ENCODE peak calls at places on chromosomes 6 and 20, in nine cellular contexts. N is PC-9, I is sigmoid colon, H is tibial nerve, F is spleen, T is AG04450, W is cardiac muscle cell, Z is OCI-LY7, L is A549. E is an unnamed sample. For H3K9me3, the result is how much of the 10 kb centered on the place peaks cover.

GRCh38 chr6:139027620-139028182 is 844 bp upstream of the ABRACL start:
- DNase-seq in F (no peak), T (no peak), Z (no peak), H (no peak), L (no peak), I (no peak), N (peak), W (peak), E (no peak)

GRCh38 chr6:90294614-90294988 is 2.0 kb downstream of the BACH2 start:
- DNase-seq in T (no peak), N (no peak), Z (peak), I (no peak), L (no peak), F (peak), H (no peak), W (no peak), E (no peak)

GRCh38 chr6:37696220-37696840 is 1.4 kb downstream of the MDGA1 start:
- DNase-seq in W (peak), F (peak), I (no peak), Z (no peak), N (no peak), H (no peak), T (no peak), L (no peak), E (no peak)

GRCh38 chr20:22679197-22679596 is 94.8 kb upstream of the FOXA2 start:
- DNase-seq in I (no peak), H (no peak), N (no peak), F (no peak), Z (no peak), W (no peak), T (no peak), L (no peak), E (no peak)

GRCh38 chr6:129853996-129854711 is 7.0 kb downstream of the TMEM244 start:
- DNase-seq in W (no peak), T (no peak), I (no peak), L (no peak), Z (no peak), N (no peak), F (no peak), H (no peak), E (no peak)

GRCh38 chr20:59994697-59995122 is 36.5 kb downstream of the CDH26 start:
- DNase-seq in T (no peak), F (no peak), N (peak), H (no peak), Z (no peak), L (peak), W (peak), I (no peak), E (no peak)

GRCh38 chr6:3228046-3228671 is 706 bp upstream of the TUBB2B start:
- DNase-seq in N (no peak), Z (no peak), L (no peak), W (no peak), F (peak), I (no peak), T (no peak), H (no peak), E (no peak)

GRCh38 chr6:38271081-38271480 is 368.6 kb downstream of the BTBD9 start:
- DNase-seq in H (no peak), N (no peak), T (no peak), F (no peak), Z (no peak), I (no peak), W (no peak), L (no peak), E (no peak)

GRCh38 chr20:22861231-22861980 is 173.7 kb upstream of the SSTR4 start:
- DNase-seq in Z (no peak), I (no peak), T (no peak), F (no peak), W (peak), L (no peak), H (no peak), N (no peak), E (no peak)

GRCh38 chr6:154166140-154166539 is 127.1 kb downstream of the OPRM1 start:
- DNase-seq in Z (peak), H (no peak), F (no peak), N (no peak), L (no peak), T (no peak), W (no peak), I (no peak), E (no peak)

GRCh38 chr6:158381214-158381613 is 68.9 kb downstream of the TULP4 start:
- DNase-seq in I (no peak), F (no peak), H (no peak), L (no peak), W (no peak), N (no peak), T (no peak), Z (no peak), E (no peak)

GRCh38 chr6:157152544-157152943 is 170.8 kb downstream of the TMEM242 start:
- DNase-seq in T (no peak), F (no peak), Z (no peak), W (no peak), H (no peak), N (no peak), L (no peak), I (no peak), E (no peak)

GRCh38 chr6:18293192-18293904 is 29.0 kb upstream of the DEK start:
- DNase-seq in F (no peak), H (no peak), T (no peak), Z (no peak), L (peak), N (no peak), W (peak), I (no peak), E (no peak)

GRCh38 chr6:111482959-111483735 is at the start of gene REV3L:
- DNase-seq in I (peak), H (peak), L (peak), F (peak), W (peak), T (peak), Z (peak), N (peak), E (peak)
- TF ChIP-seq CTCF in I (no peak), H (no peak), L (no peak), F (no peak), W (no peak), T (no peak), Z (no peak), N (no peak), E (no peak)

GRCh38 chr6:159398633-159399032 is 229.4 kb downstream of the FNDC1 start:
- DNase-seq in T (no peak), N (no peak), Z (peak), L (no peak), I (no peak), H (no peak), W (no peak), F (no peak), E (no peak)

GRCh38 chr6:159399953-159400352 is 230.8 kb downstream of the FNDC1 start:
- DNase-seq in W (no peak), H (peak), L (no peak), F (no peak), Z (no peak), N (no peak), I (no peak), T (no peak), E (no peak)

GRCh38 chr6:159404296-159404695 is 235.1 kb downstream of the FNDC1 start:
- DNase-seq in W (peak), L (no peak), F (no peak), Z (no peak), I (no peak), H (no peak), N (no peak), T (no peak), E (no peak)

GRCh38 chr6:159395614-159396013 is 226.4 kb downstream of the FNDC1 start:
- DNase-seq in Z (no peak), W (no peak), I (no peak), N (no peak), F (no peak), H (no peak), T (no peak), L (no peak), E (no peak)

DNA sequence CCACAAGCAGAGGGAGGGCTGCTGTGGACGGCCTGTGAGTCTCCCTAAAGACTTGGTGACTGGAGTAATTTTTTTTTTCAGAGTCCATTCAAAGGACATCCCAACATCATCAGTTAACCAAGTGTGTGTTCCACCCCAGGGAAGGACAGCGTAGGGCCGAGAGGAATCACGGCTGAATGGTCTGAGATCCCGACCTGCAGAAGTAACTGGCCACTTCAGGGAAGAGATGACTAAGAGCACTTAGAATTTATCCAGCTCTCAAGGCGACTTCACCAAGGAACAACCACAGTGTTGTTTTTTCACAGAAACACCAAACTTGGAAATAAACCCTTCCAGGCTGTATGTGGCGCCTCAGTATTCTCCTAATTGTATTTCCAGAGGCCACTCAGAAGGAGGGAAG is 231.6 kb downstream of the FNDC1 start:
- DNase-seq in Z (no peak), I (no peak), L (no peak), W (no peak), H (no peak), T (no peak), F (no peak), N (no peak), E (no peak)
- H3K9me3 ChIP-seq in Z (under half), I (under half), L (under half), W (under half), H (under half), T (under half), F (under half), N (under half), E (under half)

GRCh38 chr6:170279426-170279825 is 11.5 kb downstream of the DLL1 start:
- DNase-seq in F (no peak), N (no peak), W (no peak), I (peak), L (no peak), H (no peak), T (no peak), Z (no peak), E (no peak)

GRCh38 chr6:170281331-170282292 is 9.3 kb downstream of the DLL1 start:
- DNase-seq in I (peak), T (no peak), F (peak), Z (no peak), L (no peak), H (no peak), W (no peak), N (no peak), E (no peak)

GRCh38 chr6:170278743-170279094 is 12.2 kb downstream of the DLL1 start:
- DNase-seq in F (peak), H (no peak), N (no peak), L (no peak), I (peak), W (no peak), T (no peak), Z (peak), E (no peak)

GRCh38 chr6:170280689-170281045 is 10.2 kb downstream of the DLL1 start:
- DNase-seq in Z (no peak), W (no peak), N (no peak), I (no peak), F (peak), H (no peak), T (no peak), L (no peak), E (no peak)

GRCh38 chr6:170279977-170280688 is 10.7 kb downstream of the DLL1 start:
- DNase-seq in W (peak), Z (no peak), F (peak), N (peak), T (no peak), L (peak), H (no peak), I (peak), E (peak)
- H3K27ac ChIP-seq in W (no peak), Z (no peak), F (peak), N (no peak), T (no peak), L (peak), H (no peak), I (peak), E (peak)

DNA sequence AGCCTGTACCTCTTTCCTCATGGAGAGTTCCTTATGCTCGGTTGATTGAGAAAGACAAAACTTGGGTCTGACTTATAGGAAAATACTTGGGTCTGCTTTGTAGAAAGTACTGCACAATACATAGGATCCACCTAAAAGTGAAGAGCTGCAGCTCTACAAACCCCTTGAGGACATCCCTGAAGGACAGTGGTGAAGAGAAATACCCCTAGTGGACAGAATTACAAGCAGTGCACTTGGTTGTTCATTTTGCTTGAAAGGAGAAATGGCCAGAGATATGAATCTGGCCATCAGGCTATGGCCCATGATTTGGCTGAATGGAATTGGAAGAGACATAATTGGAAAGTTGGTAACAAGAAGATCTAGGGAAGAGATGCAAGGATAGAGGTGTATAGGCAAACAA is 8.3 kb downstream of the CD24 start:
- DNase-seq in L (peak), H (no peak), T (no peak), I (no peak), F (no peak), Z (no peak), W (no peak), N (no peak), E (no peak)
- TF ChIP-seq CTCF in L (no peak), H (no peak), T (no peak), I (no peak), F (no peak), Z (peak), W (no peak), N (no peak), E (no peak)

GRCh38 chr6:147297663-147298313 is 93.6 kb downstream of the STXBP5 start:
- DNase-seq in N (no peak), W (no peak), L (no peak), H (no peak), F (no peak), T (no peak), Z (no peak), I (no peak), E (no peak)

GRCh38 chr6:147298461-147298860 is 94.2 kb downstream of the STXBP5 start:
- DNase-seq in T (no peak), L (peak), I (no peak), H (no peak), Z (no peak), F (no peak), W (no peak), N (no peak), E (no peak)

GRCh38 chr6:147299035-147299434 is 94.8 kb downstream of the STXBP5 start:
- DNase-seq in Z (no peak), T (no peak), I (no peak), L (no peak), W (no peak), N (no peak), F (no peak), H (no peak), E (no peak)

GRCh38 chr6:147304016-147304415 is 99.8 kb downstream of the STXBP5 start:
- DNase-seq in I (no peak), F (no peak), T (no peak), W (no peak), Z (no peak), N (no peak), H (no peak), L (no peak), E (no peak)

DNA sequence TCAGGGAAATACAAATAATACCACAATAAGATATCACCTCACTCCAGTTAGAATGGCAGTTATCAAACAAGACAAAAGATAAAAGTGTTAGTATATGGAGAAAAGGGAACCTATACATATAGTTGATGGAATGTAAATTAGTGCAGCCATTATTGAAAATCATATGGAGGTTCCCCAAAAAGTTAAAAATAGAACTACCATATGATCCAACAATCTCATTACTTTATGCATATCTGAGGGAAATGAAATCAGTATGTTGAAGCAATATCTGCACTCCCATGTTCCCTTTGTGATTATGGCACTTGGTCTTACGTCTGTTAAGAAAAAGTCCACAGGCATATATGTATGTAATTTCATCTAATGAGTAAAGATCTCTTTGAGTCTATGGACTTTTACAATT is 96.9 kb downstream of the STXBP5 start:
- DNase-seq in W (no peak), F (no peak), N (no peak), H (no peak), I (no peak), Z (no peak), T (no peak), L (no peak), E (no peak)
- H3K9me3 ChIP-seq in W (under half), F (under half), N (under half), H (under half), I (under half), Z (under half), T (under half), L (under half), E (under half)

GRCh38 chr20:36817496-36817895 is 43.9 kb upstream of the DSN1 start:
- DNase-seq in H (no peak), W (no peak), N (no peak), L (no peak), F (no peak), T (no peak), Z (no peak), I (no peak), E (no peak)
- H3K27ac ChIP-seq in H (no peak), W (no peak), N (no peak), L (no peak), F (no peak), T (no peak), Z (no peak), I (no peak), E (no peak)

GRCh38 chr6:70566751-70567382 is at the start of gene SDHAF4:
- DNase-seq in T (peak), L (peak), H (peak), Z (peak), W (peak), F (peak), I (peak), N (peak), E (peak)
- TF ChIP-seq CTCF in T (peak), L (no peak), H (no peak), Z (peak), W (no peak), F (no peak), I (no peak), N (no peak), E (no peak)

DNA sequence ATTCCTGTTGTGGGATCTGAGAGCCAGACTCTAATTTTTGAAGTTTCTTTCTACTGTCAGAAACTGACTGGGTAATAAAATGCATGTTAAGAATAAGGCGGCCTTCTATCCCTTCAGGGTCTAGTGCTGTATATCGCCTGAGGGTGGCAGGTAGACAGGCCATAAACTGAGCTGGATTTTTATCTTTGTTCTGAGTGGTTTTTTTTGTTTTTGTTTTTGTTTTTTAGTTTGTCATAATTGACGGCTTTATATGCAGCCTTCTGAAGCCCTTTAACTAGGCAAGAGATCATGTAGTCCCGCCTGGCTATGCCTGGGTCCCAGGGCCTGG is 747.7 kb upstream of the ADGRB3 start:
- DNase-seq in W (no peak), L (no peak), I (no peak), N (no peak), T (no peak), F (no peak), Z (no peak), H (no peak), E (no peak)
- H3K9me3 ChIP-seq in W (under half), L (under half), I (under half), N (under half), T (under half), F (under half), Z (under half), H (under half), E (under half)

GRCh38 chr6:45479834-45480696 is 102.3 kb upstream of the SUPT3H start:
- DNase-seq in I (no peak), H (no peak), N (no peak), L (no peak), T (peak), F (no peak), Z (no peak), W (peak), E (no peak)
- H3K27ac ChIP-seq in I (no peak), H (peak), N (no peak), L (no peak), T (no peak), F (peak), Z (no peak), W (no peak), E (peak)

DNA sequence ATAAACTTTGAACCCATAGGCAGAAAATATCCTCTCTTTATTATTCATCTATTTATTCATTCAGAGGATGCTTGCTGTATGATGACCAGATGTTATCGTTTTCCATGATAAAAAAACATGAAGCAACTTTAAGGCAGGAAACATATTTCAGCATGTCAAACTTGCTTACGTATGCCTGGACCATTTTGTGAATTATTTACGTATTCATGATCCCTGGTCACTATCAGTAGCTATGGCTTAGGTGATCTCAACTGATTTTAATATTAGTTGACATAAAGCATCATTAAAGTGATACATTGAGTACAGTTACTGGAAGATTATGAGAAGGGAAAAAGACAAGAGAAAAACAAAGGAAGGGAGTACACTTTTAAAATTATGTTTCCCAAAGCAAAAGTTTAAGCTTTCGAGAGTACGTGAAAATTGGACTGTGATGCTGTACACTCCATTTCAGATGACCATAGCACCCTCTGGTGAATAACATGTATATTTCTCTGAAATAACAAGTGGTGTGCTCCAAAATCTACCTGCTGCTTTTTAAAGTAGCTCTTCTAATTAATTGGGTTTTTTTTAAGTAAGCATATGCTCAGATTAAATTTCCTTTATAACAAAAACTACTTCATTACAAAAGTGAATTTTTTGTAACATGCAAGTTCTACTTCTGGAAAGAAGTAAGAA is 215.1 kb upstream of the HSF2 start:
- DNase-seq in Z (no peak), I (no peak), F (no peak), L (peak), H (no peak), N (no peak), W (peak), T (peak), E (no peak)
- TF ChIP-seq CTCF in Z (peak), I (peak), F (no peak), L (peak), H (no peak), N (peak), W (peak), T (peak), E (peak)